ENCODE peak calls at places on chromosome 20, in four cellular contexts. X, G, Q and E are unnamed samples.

GRCh38 chr20:38599410-38599882 is 2.2 kb upstream of the ARHGAP40 start:
- DNase-seq in X (no peak), G (no peak), Q (peak; percentile 15), E (no peak)

GRCh38 chr20:63738687-63739128 is 868 bp upstream of the SLC2A4RG start:
- DNase-seq in Q (peak; percentile 16), G (no peak), X (peak; percentile 56), E (peak; percentile 32)

GRCh38 chr20:61801857-61802442 is 263.7 kb downstream of the TAF4 start:
- DNase-seq in Q (no peak), X (no peak), G (no peak), E (no peak)

GRCh38 chr20:62303327-62304226 is 780 bp downstream of the ADRM1 start:
- DNase-seq in X (peak; percentile 61), Q (peak; percentile 16), G (no peak), E (peak; percentile 34)

GRCh38 chr20:2535711-2536561 is 437 bp upstream of the TMC2 start:
- DNase-seq in Q (no peak), G (no peak), X (no peak), E (no peak)

GRCh38 chr20:53878262-53879047 is 191.9 kb downstream of the BCAS1 start:
- DNase-seq in X (no peak), G (no peak), Q (no peak), E (no peak)

GRCh38 chr20:19079536-19080299 is 132.7 kb upstream of the SLC24A3 start:
- DNase-seq in G (no peak), X (peak; percentile 4), Q (no peak), E (no peak)

GRCh38 chr20:44624743-44625271 is 26.7 kb downstream of the ADA start:
- DNase-seq in X (no peak), G (no peak), Q (no peak), E (no peak)

GRCh38 chr20:5689451-5689850 is 60.8 kb upstream of the SHLD1 start:
- DNase-seq in G (no peak), X (no peak), Q (no peak), E (no peak)

GRCh38 chr20:15475483-15475882 is 1097.8 kb downstream of the KIF16B start:
- DNase-seq in X (no peak), Q (no peak), G (no peak), E (no peak)

GRCh38 chr20:46897471-46897870 is 2.8 kb downstream of the EYA2 start:
- DNase-seq in X (no peak), G (no peak), Q (no peak), E (no peak)

GRCh38 chr20:48635791-48636267 is 192.0 kb downstream of the PREX1 start:
- DNase-seq in X (peak; percentile 69), Q (peak; percentile 35), G (no peak), E (peak; percentile 70)

GRCh38 chr20:21808863-21809664 is 103.6 kb downstream of the PAX1 start:
- DNase-seq in Q (no peak), X (no peak), G (no peak), E (peak; percentile 49)

GRCh38 chr20:51529758-51530157 is 12.8 kb downstream of the NFATC2 start:
- DNase-seq in G (no peak), Q (no peak), X (no peak), E (peak; percentile 35)

GRCh38 chr20:52001999-52002666 is 189.4 kb downstream of the ZFP64 start:
- DNase-seq in X (no peak), G (no peak), Q (peak; percentile 23), E (peak; percentile 25)

GRCh38 chr20:49825521-49826033 is 12.9 kb downstream of the SLC9A8 start:
- DNase-seq in X (no peak), Q (no peak), G (no peak), E (no peak)

DNA sequence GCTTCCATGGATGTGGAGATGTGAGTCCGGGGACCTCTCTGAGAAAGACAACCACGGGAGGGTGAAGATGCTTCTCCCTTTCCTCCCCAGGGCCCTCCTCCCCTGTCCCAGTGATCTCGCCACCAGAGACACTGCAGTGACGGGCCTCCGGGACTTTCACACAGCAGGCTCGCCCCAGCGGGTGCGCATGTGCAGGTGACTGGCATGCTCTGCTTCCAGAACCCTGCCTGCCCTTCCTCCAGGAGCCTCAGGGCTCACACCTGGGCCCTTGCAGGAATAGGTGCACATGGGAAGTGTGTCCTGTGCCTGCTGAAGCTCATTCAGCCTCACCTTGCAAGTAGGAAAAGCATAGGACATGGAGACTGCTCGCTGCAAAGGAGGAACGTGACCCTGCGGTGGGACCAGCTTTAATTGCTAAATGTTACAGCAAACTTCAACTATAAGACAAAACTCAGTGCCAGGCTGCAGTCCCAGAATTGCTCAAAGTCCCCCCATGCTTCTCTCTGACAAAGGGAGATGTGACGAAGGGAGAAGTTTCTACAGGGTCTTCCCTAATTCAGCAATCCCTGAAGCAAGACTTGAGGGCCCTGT is 19.2 kb downstream of the CST8 start:
- DNase-seq in X (no peak), G (no peak), Q (no peak), E (no peak)
- H3K4me2 ChIP-seq in X (no peak overlapping the region), G (no peak overlapping the region), Q (no peak overlapping the region), E (no peak overlapping the region)

DNA sequence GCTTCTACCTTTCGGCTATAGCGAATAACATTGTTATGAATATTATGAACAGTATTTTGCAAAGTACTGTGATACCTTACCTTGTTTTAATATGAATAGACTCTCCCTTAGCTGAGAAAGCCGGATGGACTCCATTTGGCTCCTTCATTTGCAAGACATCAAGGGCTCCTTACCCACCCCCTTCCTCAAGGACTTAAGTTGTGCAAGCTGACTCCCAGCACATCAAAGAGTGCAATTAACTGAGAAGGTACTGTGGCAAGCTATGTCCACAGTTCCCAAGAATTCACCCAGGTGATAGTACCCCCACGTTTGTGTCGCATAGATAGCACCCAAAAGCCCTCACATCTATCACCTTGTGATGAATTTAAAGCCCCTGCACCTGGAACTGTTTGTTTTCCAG is 11.2 kb downstream of the CST5 start:
- DNase-seq in X (no peak), Q (no peak), G (no peak), E (no peak)
- H3K4me2 ChIP-seq in X (no peak overlapping the region), Q (no peak overlapping the region), G (no peak overlapping the region), E (no peak overlapping the region)

GRCh38 chr20:32436968-32437367 is 78.8 kb downstream of the ASXL1 start:
- DNase-seq in X (no peak), Q (no peak), G (no peak), E (no peak)

GRCh38 chr20:32436142-32436861 is 78.2 kb downstream of the ASXL1 start:
- DNase-seq in G (no peak), Q (no peak), X (no peak), E (no peak)

GRCh38 chr20:32434434-32434833 is 76.3 kb downstream of the ASXL1 start:
- DNase-seq in X (no peak), G (no peak), Q (no peak), E (no peak)

GRCh38 chr20:32437391-32438074 is 79.4 kb downstream of the ASXL1 start:
- DNase-seq in Q (no peak), G (no peak), X (peak; percentile 10), E (peak; percentile 22)

GRCh38 chr20:32435449-32436107 is 77.4 kb downstream of the ASXL1 start:
- DNase-seq in Q (no peak), X (no peak), G (no peak), E (no peak)
- H3K4me2 ChIP-seq in Q (no peak overlapping the region), X (no peak overlapping the region), G (no peak overlapping the region), E (no peak overlapping the region)

GRCh38 chr20:57308451-57309410 is 20.9 kb upstream of the SPO11 start:
- DNase-seq in X (no peak), G (no peak), Q (no peak), E (no peak)
- H3K4me2 ChIP-seq in X (no peak overlapping the region), G (no peak overlapping the region), Q (no peak overlapping the region), E (peak overlapping the region; percentile 61)

DNA sequence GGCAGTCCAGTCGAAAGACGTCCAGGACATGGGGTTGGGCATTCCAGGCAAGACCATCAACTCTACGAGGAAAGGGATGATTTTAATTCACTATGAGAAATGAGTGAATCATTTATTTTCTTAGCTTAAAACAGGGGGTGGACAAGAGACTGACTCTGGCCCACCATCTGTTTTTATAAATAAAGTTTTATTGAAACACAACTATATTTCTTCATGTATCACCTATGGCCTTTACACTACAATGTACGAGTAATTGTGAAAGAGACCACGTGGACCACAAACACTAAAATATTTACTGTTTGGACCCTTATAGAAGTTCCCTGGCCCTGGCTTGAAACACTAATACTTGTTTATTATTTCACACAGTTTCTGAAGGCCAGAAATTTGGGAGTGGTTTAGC is 15.6 kb upstream of the RSPO4 start:
- DNase-seq in G (no peak), X (no peak), Q (no peak), E (no peak)
- H3K4me2 ChIP-seq in G (no peak overlapping the region), X (no peak overlapping the region), Q (no peak overlapping the region), E (no peak overlapping the region)

GRCh38 chr20:13799040-13799439 is 14.2 kb downstream of the NDUFAF5 start:
- DNase-seq in Q (no peak), G (no peak), X (no peak), E (no peak)

GRCh38 chr20:13799974-13800373 is 15.1 kb downstream of the NDUFAF5 start:
- DNase-seq in Q (no peak), G (no peak), X (no peak), E (no peak)

DNA sequence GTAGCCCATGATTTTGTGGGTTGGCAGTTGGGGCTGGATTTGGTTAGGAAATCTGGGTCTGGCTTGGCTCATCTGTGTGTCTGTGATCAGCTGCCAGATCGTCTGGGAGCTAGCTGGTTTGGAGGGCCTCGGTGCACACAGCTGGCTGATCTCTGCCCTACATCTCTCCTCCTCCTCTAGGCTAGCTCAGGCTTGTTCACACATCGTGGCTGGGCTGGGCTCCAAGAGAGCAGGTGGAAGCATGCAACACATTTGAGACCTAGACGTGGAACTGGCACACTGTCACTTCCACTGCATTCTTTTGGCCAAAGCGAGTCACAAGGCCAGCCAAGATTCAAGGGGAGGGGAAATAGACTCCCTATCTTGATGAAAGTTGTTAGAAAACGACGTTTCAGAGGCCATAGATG is 15.9 kb downstream of the NDUFAF5 start:
- DNase-seq in Q (peak; percentile 94), G (peak; percentile 93), X (peak; percentile 76), E (no peak)
- H3K4me2 ChIP-seq in Q (no peak overlapping the region), G (peak overlapping the region; percentile 44), X (no peak overlapping the region), E (no peak overlapping the region)

GRCh38 chr20:31689141-31689540 is 33.5 kb downstream of the BCL2L1 start:
- DNase-seq in Q (no peak), X (no peak), G (no peak), E (no peak)

GRCh38 chr20:31684153-31685003 is 38.3 kb downstream of the BCL2L1 start:
- DNase-seq in G (no peak), X (no peak), Q (peak; percentile 18), E (peak; percentile 95)

GRCh38 chr20:31690124-31690666 is 32.5 kb downstream of the BCL2L1 start:
- DNase-seq in G (no peak), X (no peak), Q (no peak), E (no peak)

GRCh38 chr20:31685853-31686641 is 36.6 kb downstream of the BCL2L1 start:
- DNase-seq in Q (no peak), X (no peak), G (no peak), E (no peak)

DNA sequence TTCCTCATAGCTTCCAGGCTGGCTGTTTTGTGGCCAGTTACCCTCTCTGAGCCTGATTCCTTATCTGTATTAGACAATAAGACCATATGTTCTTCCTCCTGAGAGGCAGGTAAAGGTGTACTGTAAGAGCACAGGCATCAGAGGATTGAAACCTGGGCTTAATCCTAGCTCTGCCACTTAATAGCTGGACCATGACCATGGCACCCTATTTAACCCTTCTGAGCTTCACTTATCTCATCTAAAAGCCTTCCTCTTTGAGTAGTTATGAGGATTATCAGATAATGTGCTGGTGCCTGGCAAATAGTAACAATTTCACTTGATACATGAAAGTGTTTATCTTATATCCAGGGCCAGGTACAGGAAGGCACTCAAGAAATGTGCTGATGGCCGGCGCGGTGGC is 34.9 kb downstream of the BCL2L1 start:
- DNase-seq in X (no peak), G (no peak), Q (no peak), E (no peak)
- H3K4me2 ChIP-seq in X (no peak overlapping the region), G (no peak overlapping the region), Q (no peak overlapping the region), E (no peak overlapping the region)